ENCODE peak calls at places on chromosomes 16 and 17, in five cellular contexts. J is HCT116, X is thoracic aorta, S is transverse colon, O is heart left ventricle. W is an unnamed sample.

GRCh38 chr16:12531937-12532336 is 271.8 kb downstream of the CPPED1 start:
- DNase-seq in J (no peak), X (no peak), S (no peak), O (no peak), W (no peak)

GRCh38 chr16:82671743-82672142 is 45.0 kb downstream of the CDH13 start:
- DNase-seq in J (no peak), X (no peak), S (peak), O (no peak), W (no peak)

GRCh38 chr16:67284699-67285646 is 5.6 kb downstream of the PLEKHG4 start:
- DNase-seq in J (no peak), X (no peak), S (peak), O (no peak), W (no peak)

GRCh38 chr17:964881-965280 is 14.7 kb downstream of the NXN start:
- DNase-seq in J (no peak), X (no peak), S (no peak), O (no peak), W (no peak)

GRCh38 chr17:44122825-44123355 is 551 bp downstream of the HDAC5 start:
- DNase-seq in J (no peak), X (no peak), S (peak), O (no peak), W (no peak)

GRCh38 chr17:75706042-75706728 is 15.1 kb upstream of the ITGB4 start:
- DNase-seq in J (no peak), X (no peak), S (no peak), O (no peak), W (no peak)

GRCh38 chr17:18968945-18969887 is 17.3 kb downstream of the SLC5A10 start:
- DNase-seq in J (no peak), X (no peak), S (peak), O (no peak), W (peak)

GRCh38 chr16:49824600-49824999 is 31.3 kb downstream of the ZNF423 start:
- DNase-seq in J (no peak), X (no peak), S (no peak), O (no peak), W (no peak)

GRCh38 chr16:3045758-3046505 is 429 bp upstream of the MMP25 start:
- DNase-seq in J (no peak), X (no peak), S (peak), O (no peak), W (no peak)

GRCh38 chr16:1920727-1921155 is 2.5 kb upstream of the HS3ST6 start:
- DNase-seq in J (no peak), X (no peak), S (peak), O (no peak), W (no peak)

GRCh38 chr17:76261421-76262215 is 3.5 kb upstream of the UBALD2 start:
- DNase-seq in J (no peak), X (no peak), S (no peak), O (no peak), W (no peak)

GRCh38 chr17:65553009-65553645 is 8.3 kb downstream of the AXIN2 start:
- DNase-seq in J (no peak), X (no peak), S (no peak), O (no peak), W (no peak)

GRCh38 chr17:76051071-76051467 is 21.2 kb downstream of the SRP68 start:
- DNase-seq in J (no peak), X (no peak), S (no peak), O (no peak), W (no peak)

GRCh38 chr17:72948115-72948514 is 144.4 kb downstream of the SLC39A11 start:
- DNase-seq in J (no peak), X (no peak), S (no peak), O (no peak), W (no peak)

GRCh38 chr17:258906-259305 is 77.5 kb upstream of the DOC2B start:
- DNase-seq in J (no peak), X (no peak), S (no peak), O (no peak), W (no peak)

GRCh38 chr17:79942591-79943353 is 92.9 kb downstream of the TBC1D16 start:
- DNase-seq in J (no peak), X (no peak), S (peak), O (peak), W (no peak)

GRCh38 chr16:3112058-3112880 is at the start of gene ZNF205:
- DNase-seq in J (no peak), X (no peak), S (peak), O (peak), W (peak)

GRCh38 chr16:79274197-79274596 is 326.3 kb downstream of the MAF start:
- DNase-seq in J (no peak), X (no peak), S (no peak), O (no peak), W (no peak)

GRCh38 chr17:13176436-13176835 is 158.6 kb upstream of the ELAC2 start:
- DNase-seq in J (no peak), X (no peak), S (no peak), O (no peak), W (no peak)

GRCh38 chr17:31434404-31435050 is 43.1 kb downstream of the RAB11FIP4 start:
- DNase-seq in J (no peak), X (no peak), S (no peak), O (no peak), W (no peak)

GRCh38 chr17:59558039-59558438 is 7.4 kb upstream of the DHX40 start:
- DNase-seq in J (no peak), X (no peak), S (no peak), O (no peak), W (no peak)

GRCh38 chr17:67834634-67835033 is 9.3 kb downstream of the BPTF start:
- DNase-seq in J (no peak), X (no peak), S (no peak), O (no peak), W (no peak)

GRCh38 chr17:74282587-74283370 is 8.7 kb downstream of the DNAI2 start:
- DNase-seq in J (no peak), X (no peak), S (no peak), O (no peak), W (peak)

GRCh38 chr16:59574296-59574695 is 840.2 kb upstream of the GOT2 start:
- DNase-seq in J (no peak), X (no peak), S (no peak), O (no peak), W (no peak)

GRCh38 chr17:31424944-31425582 is 33.6 kb downstream of the RAB11FIP4 start:
- DNase-seq in J (no peak), X (no peak), S (no peak), O (no peak), W (no peak)

GRCh38 chr16:52005551-52005950 is 541.4 kb downstream of the TOX3 start:
- DNase-seq in J (no peak), X (no peak), S (no peak), O (no peak), W (no peak)

GRCh38 chr16:52537463-52537862 is 9.5 kb downstream of the TOX3 start:
- DNase-seq in J (no peak), X (no peak), S (no peak), O (no peak), W (no peak)

GRCh38 chr17:67613961-67614360 is 103.8 kb upstream of the NOL11 start:
- DNase-seq in J (no peak), X (no peak), S (no peak), O (no peak), W (no peak)

GRCh38 chr16:9484901-9485300 is 393.5 kb downstream of the HAPSTR1 start:
- DNase-seq in J (no peak), X (no peak), S (no peak), O (no peak), W (no peak)

GRCh38 chr17:29145289-29146058 is 34.7 kb downstream of the MYO18A start:
- DNase-seq in J (no peak), X (no peak), S (peak), O (peak), W (peak)

GRCh38 chr17:41267711-41268110 is 2.5 kb downstream of the KRTAP9-6 start:
- DNase-seq in J (no peak), X (no peak), S (no peak), O (no peak), W (peak)

GRCh38 chr16:11004957-11005610 is 60.7 kb downstream of the CLEC16A start:
- DNase-seq in J (no peak), X (no peak), S (no peak), O (no peak), W (no peak)

GRCh38 chr17:10421946-10422542 is at the start of gene MYH8:
- DNase-seq in J (no peak), X (no peak), S (no peak), O (no peak), W (no peak)

GRCh38 chr17:78151514-78152008 is 5.4 kb downstream of the C17orf99 start:
- DNase-seq in J (no peak), X (no peak), S (peak), O (no peak), W (peak)

GRCh38 chr17:333626-334396 is 18.8 kb downstream of the RPH3AL start:
- DNase-seq in J (no peak), X (no peak), S (peak), O (peak), W (no peak)

GRCh38 chr16:88502371-88502770 is 49.3 kb downstream of the ZFPM1 start:
- DNase-seq in J (no peak), X (no peak), S (no peak), O (no peak), W (no peak)

GRCh38 chr16:88502776-88503280 is 49.7 kb downstream of the ZFPM1 start:
- DNase-seq in J (no peak), X (no peak), S (no peak), O (no peak), W (no peak)

GRCh38 chr16:88504489-88505404 is 51.7 kb downstream of the ZFPM1 start:
- DNase-seq in J (no peak), X (no peak), S (peak), O (no peak), W (no peak)

GRCh38 chr16:88503374-88503770 is 50.3 kb downstream of the ZFPM1 start:
- DNase-seq in J (no peak), X (no peak), S (no peak), O (no peak), W (no peak)

GRCh38 chr16:88503771-88504488 is 50.9 kb downstream of the ZFPM1 start:
- DNase-seq in J (no peak), X (no peak), S (no peak), O (no peak), W (no peak)
- H3K27ac ChIP-seq in J (no peak), X (no peak), S (peak), O (no peak), W (no peak)

GRCh38 chr17:62172492-62173291 is 107.6 kb upstream of the MED13 start:
- DNase-seq in J (no peak), X (no peak), S (no peak), O (no peak), W (no peak)
- H3K27ac ChIP-seq in J (no peak), X (no peak), S (no peak), O (no peak), W (peak)

GRCh38 chr16:85569615-85570212 is 43.4 kb upstream of the GSE1 start:
- DNase-seq in J (no peak), X (no peak), S (peak), O (no peak), W (no peak)
- H3K27ac ChIP-seq in J (no peak), X (no peak), S (peak), O (peak), W (no peak)

GRCh38 chr17:47980516-47980915 is 9.6 kb downstream of the CDK5RAP3 start:
- DNase-seq in J (no peak), X (no peak), S (no peak), O (no peak), W (no peak)
- H3K27ac ChIP-seq in J (no peak), X (no peak), S (no peak), O (no peak), W (no peak)

W was measured in foreskin keratinocyte.